ENCODE peak calls at places on chromosomes 16 and 17, in four cellular contexts. N is A549, K is SK-N-SH, E is K562. X is an unnamed sample.

GRCh38 chr17:68461589-68461988 is 4.3 kb upstream of the WIPI1 start:
- DNase-seq in N (no peak), E (no peak), K (no peak), X (no peak)

GRCh38 chr17:80959330-80960036 is 32.2 kb upstream of the CHMP6 start:
- DNase-seq in K (peak; percentile 69), N (no peak), E (no peak), X (peak; percentile 48)

GRCh38 chr17:64074704-64075484 is 54.5 kb upstream of the ICAM2 start:
- DNase-seq in K (no peak), N (peak; percentile 66), E (no peak), X (peak; percentile 83)

GRCh38 chr17:39208136-39208535 is 8.1 kb downstream of the RPL19 start:
- DNase-seq in K (no peak), E (no peak), N (no peak), X (peak; percentile 53)

GRCh38 chr17:40283662-40284061 is 4.0 kb upstream of the CDC6 start:
- DNase-seq in K (no peak), E (no peak), N (peak; percentile 46), X (peak; percentile 96)

GRCh38 chr17:39863918-39864746 is at the start of gene IKZF3:
- DNase-seq in E (peak; percentile 55), K (peak; percentile 78), N (peak; percentile 64), X (peak; percentile 18)

GRCh38 chr16:8026450-8026849 is 563.9 kb downstream of the TMEM114 start:
- DNase-seq in K (no peak), N (no peak), E (peak; percentile 24), X (no peak)

GRCh38 chr17:2250140-2251095 is 53.2 kb downstream of the SMG6 start:
- DNase-seq in K (no peak), N (no peak), E (no peak), X (peak; percentile 58)

GRCh38 chr17:15341385-15341849 is at the start of gene TEKT3:
- DNase-seq in K (peak; percentile 94), N (peak; percentile 90), E (peak; percentile 56), X (peak; percentile 55)

GRCh38 chr17:50079334-50080095 is 15.6 kb upstream of the PDK2 start:
- DNase-seq in N (peak; percentile 79), K (no peak), E (peak; percentile 67), X (no peak)

GRCh38 chr16:86529160-86529559 is 18.8 kb downstream of the FOXF1 start:
- DNase-seq in E (no peak), K (no peak), N (no peak), X (peak; percentile 13)

GRCh38 chr17:42131232-42131631 is 8.6 kb downstream of the HSPB9 start:
- DNase-seq in K (no peak), E (no peak), N (no peak), X (no peak)

GRCh38 chr17:8713878-8714277 is 30.8 kb downstream of the CCDC42 start:
- DNase-seq in E (no peak), K (no peak), N (no peak), X (no peak)

GRCh38 chr17:9239821-9240658 is 218.7 kb downstream of the NTN1 start:
- DNase-seq in K (peak; percentile 97), N (peak; percentile 66), E (peak; percentile 96), X (peak; percentile 39)

GRCh38 chr17:43175213-43176118 is 4.5 kb downstream of the NBR1 start:
- DNase-seq in E (no peak), N (no peak), K (no peak), X (peak; percentile 84)

GRCh38 chr17:82244413-82245140 is 15.7 kb downstream of the SLC16A3 start:
- DNase-seq in N (no peak), K (peak; percentile 78), E (peak; percentile 41), X (no peak)

GRCh38 chr17:10136258-10136981 is 62.0 kb downstream of the GAS7 start:
- DNase-seq in E (no peak), N (no peak), K (no peak), X (no peak)

GRCh38 chr16:49580751-49581303 is 207.2 kb downstream of the C16orf78 start:
- DNase-seq in E (no peak), N (no peak), K (no peak), X (peak; percentile 10)

GRCh38 chr16:27174007-27174406 is 29.3 kb upstream of the KDM8 start:
- DNase-seq in E (no peak), K (peak; percentile 52), N (no peak), X (no peak)

GRCh38 chr16:8589293-8590160 is 784 bp downstream of the TMEM114 start:
- DNase-seq in E (no peak), K (peak; percentile 76), N (no peak), X (no peak)

GRCh38 chr16:88063201-88063773 is 112.1 kb downstream of the BANP start:
- DNase-seq in N (no peak), E (no peak), K (peak; percentile 87), X (peak; percentile 85)

GRCh38 chr17:81348097-81349055 is 46.9 kb upstream of the BAHCC1 start:
- DNase-seq in K (no peak), E (no peak), N (no peak), X (no peak)

GRCh38 chr16:69338557-69339288 is 641 bp downstream of the COG8 start:
- DNase-seq in N (no peak), K (no peak), E (no peak), X (no peak)

GRCh38 chr16:20850981-20851380 is 44.7 kb downstream of the REXO5 start:
- DNase-seq in E (no peak), N (no peak), K (no peak), X (peak; percentile 18)

GRCh38 chr17:5584383-5584951 is at the start of gene NLRP1:
- DNase-seq in K (peak; percentile 35), E (peak; percentile 16), N (no peak), X (peak; percentile 92)

GRCh38 chr17:77299256-77300015 is 158.7 kb downstream of the SEC14L1 start:
- DNase-seq in K (no peak), E (no peak), N (no peak), X (no peak)

GRCh38 chr17:80832266-80832676 is 159.4 kb upstream of the CHMP6 start:
- DNase-seq in K (peak; percentile 89), N (peak; percentile 55), E (peak; percentile 58), X (peak; percentile 88)

GRCh38 chr17:34645636-34646035 is 66.3 kb downstream of the TMEM132E start:
- DNase-seq in K (peak; percentile 79), E (peak; percentile 20), N (no peak), X (no peak)

GRCh38 chr16:14669776-14670175 is 24.3 kb downstream of the PLA2G10 start:
- DNase-seq in K (no peak), E (no peak), N (no peak), X (no peak)

GRCh38 chr17:82449136-82449882 is 1.2 kb downstream of the CYBC1 start:
- DNase-seq in E (no peak), K (peak; percentile 52), N (no peak), X (no peak)

GRCh38 chr16:57475711-57476339 is 10.5 kb downstream of the DOK4 start:
- DNase-seq in K (peak; percentile 83), E (peak; percentile 91), N (peak; percentile 77), X (peak; percentile 33)

GRCh38 chr16:27449434-27450188 is 47.6 kb downstream of the IL21R start:
- DNase-seq in E (no peak), N (no peak), K (no peak), X (no peak)

GRCh38 chr17:13118311-13118710 is 100.5 kb upstream of the ELAC2 start:
- DNase-seq in E (no peak), K (no peak), N (no peak), X (no peak)

GRCh38 chr16:15928261-15929104 is 20.9 kb upstream of the ABCC1 start:
- DNase-seq in K (no peak), N (no peak), E (no peak), X (no peak)

GRCh38 chr17:55532670-55533069 is 21.4 kb upstream of the SMIM36 start:
- DNase-seq in E (no peak), K (no peak), N (no peak), X (no peak)

GRCh38 chr17:55530064-55530463 is 18.8 kb upstream of the SMIM36 start:
- DNase-seq in N (no peak), K (no peak), E (no peak), X (no peak)

GRCh38 chr17:55531053-55531728 is 19.9 kb upstream of the SMIM36 start:
- DNase-seq in N (no peak), E (no peak), K (no peak), X (no peak)

GRCh38 chr17:55524440-55525220 is 13.4 kb upstream of the SMIM36 start:
- DNase-seq in N (no peak), E (no peak), K (no peak), X (no peak)

GRCh38 chr17:55527520-55528118 is 16.4 kb upstream of the SMIM36 start:
- DNase-seq in N (peak; percentile 50), K (peak; percentile 74), E (no peak), X (peak; percentile 65)
- TF ChIP-seq RFX5 in N (no peak), K (no peak), E (no peak), X (no peak)

GRCh38 chr17:17785407-17785806 is 51.4 kb downstream of the SREBF1 start:
- DNase-seq in E (no peak), K (no peak), N (no peak), X (no peak)
- TF ChIP-seq RFX5 in E (no peak), K (no peak), N (no peak), X (no peak)

DNA sequence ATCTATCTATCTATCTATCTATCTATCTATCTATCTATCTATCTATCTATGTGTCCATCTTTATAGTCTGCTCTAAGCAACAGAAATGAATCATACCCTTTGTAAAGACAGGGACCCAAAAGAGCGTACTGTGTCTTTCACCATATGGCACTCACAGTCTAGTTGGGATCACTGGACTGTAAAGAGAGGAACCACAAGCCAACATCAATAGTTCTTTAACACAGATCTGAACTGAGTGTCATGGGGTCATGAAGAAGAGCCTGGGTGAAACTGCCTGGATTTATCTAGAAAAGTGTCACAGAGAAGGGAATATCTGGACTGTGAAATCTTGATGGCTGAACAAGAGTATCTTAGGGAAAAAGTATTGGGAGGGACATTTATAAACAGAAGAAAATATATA is 619.1 kb upstream of the SOX9 start:
- DNase-seq in E (no peak), K (no peak), N (no peak), X (no peak)
- TF ChIP-seq RFX5 in E (no peak), K (no peak), N (no peak), X (no peak)

GRCh38 chr17:36948717-36949460 is at the start of gene AATF:
- DNase-seq in N (peak; percentile 99), E (peak; percentile 95), K (peak; percentile 99), X (peak; percentile 94)

GRCh38 chr17:36949461-36949927 is 740 bp downstream of the AATF start:
- DNase-seq in K (no peak), E (no peak), N (no peak), X (peak; percentile 37)

GRCh38 chr17:36946726-36947091 is 2.0 kb upstream of the AATF start:
- DNase-seq in K (no peak), E (no peak), N (no peak), X (no peak)

GRCh38 chr17:36950027-36950426 is 1.3 kb downstream of the AATF start:
- DNase-seq in E (no peak), N (no peak), K (no peak), X (no peak)

DNA sequence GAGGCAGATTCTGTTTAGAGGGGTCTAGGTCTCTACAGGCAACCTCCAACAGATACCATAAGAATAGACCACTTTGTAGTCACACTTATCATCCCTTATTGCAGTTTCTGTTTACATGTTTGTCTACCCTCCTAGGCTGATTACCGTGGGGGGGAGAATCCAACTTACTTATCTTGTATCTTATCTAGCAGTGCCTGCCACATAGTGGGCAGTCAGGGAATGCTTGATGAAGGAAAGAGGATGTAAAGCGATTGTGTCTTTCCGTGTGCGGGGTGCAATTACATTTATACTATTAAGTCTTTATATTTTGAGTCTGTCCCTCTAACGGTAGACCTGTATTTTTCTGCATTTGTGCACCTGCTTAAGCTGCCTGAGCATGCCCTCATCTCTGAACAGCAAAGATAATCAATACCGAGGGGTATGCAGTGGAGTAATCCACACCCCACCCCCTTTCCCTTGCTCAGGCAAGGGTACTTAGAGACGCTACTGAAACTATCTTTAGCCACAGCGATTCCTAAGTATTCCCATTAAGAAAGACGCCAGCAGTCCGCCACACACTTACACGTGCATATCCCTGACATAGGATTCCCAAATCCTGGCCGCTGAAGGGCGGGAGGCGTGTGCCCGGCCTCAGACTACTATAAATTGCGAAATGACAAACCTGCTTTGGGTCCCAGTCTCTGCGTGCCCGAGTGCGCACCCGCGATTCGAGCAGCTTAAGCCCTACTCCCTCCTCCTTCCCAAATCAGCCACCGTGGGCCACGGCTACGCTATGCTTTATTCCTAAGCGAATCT is 635 bp upstream of the AATF start:
- DNase-seq in N (no peak), E (no peak), K (no peak), X (no peak)
- TF ChIP-seq RFX5 in N (no peak), E (no peak), K (no peak), X (no peak)